ENCODE peak calls at places on chromosome 1, in four cellular contexts. One of them, this sample, is unnamed.

GRCh38 chr1:99546432-99547416 is 99.2 kb upstream of the PALMD start:
- DNase-seq in T-cell: no peak
- DNase-seq in A549: no peak
- DNase-seq in NCI-H774: no peak
- DNase-seq in this sample: no peak

GRCh38 chr1:202131956-202132821 is 9.5 kb downstream of the GPR37L1 start:
- DNase-seq in A549: no peak
- DNase-seq in T-cell: no peak
- DNase-seq in NCI-H774: no peak
- DNase-seq in this sample: no peak

GRCh38 chr1:11744287-11744686 is 8.4 kb downstream of the AGTRAP start:
- DNase-seq in T-cell: no peak
- DNase-seq in NCI-H774: no peak
- DNase-seq in A549: no peak
- DNase-seq in this sample: no peak

GRCh38 chr1:175016073-175016722 is 7.0 kb downstream of the MRPS14 start:
- DNase-seq in T-cell: no peak
- DNase-seq in NCI-H774: no peak
- DNase-seq in A549: no peak
- DNase-seq in this sample: no peak

GRCh38 chr1:5254131-5254725 is 599.8 kb downstream of the AJAP1 start:
- DNase-seq in A549: no peak
- DNase-seq in T-cell: no peak
- DNase-seq in NCI-H774: no peak
- DNase-seq in this sample: no peak

GRCh38 chr1:231193710-231194340 is 32.0 kb downstream of the TRIM67 start:
- DNase-seq in T-cell: no peak
- DNase-seq in NCI-H774: no peak
- DNase-seq in A549: peak; percentile 50
- DNase-seq in this sample: no peak

GRCh38 chr1:241990040-241990439 is 8.9 kb downstream of the MAP1LC3C start:
- DNase-seq in A549: peak; percentile 88
- DNase-seq in T-cell: no peak
- DNase-seq in NCI-H774: no peak
- DNase-seq in this sample: no peak

GRCh38 chr1:155208656-155209372 is at the start of gene MTX1:
- DNase-seq in NCI-H774: peak; percentile 74
- DNase-seq in A549: peak; percentile 84
- DNase-seq in T-cell: peak; percentile 82
- DNase-seq in this sample: peak; percentile 74

GRCh38 chr1:171403396-171403795 is 81.9 kb upstream of the PRRC2C start:
- DNase-seq in NCI-H774: no peak
- DNase-seq in T-cell: no peak
- DNase-seq in A549: no peak
- DNase-seq in this sample: no peak

GRCh38 chr1:81042225-81042624 is 758.5 kb upstream of the ADGRL2 start:
- DNase-seq in NCI-H774: no peak
- DNase-seq in A549: no peak
- DNase-seq in T-cell: no peak
- DNase-seq in this sample: no peak